ENCODE peak calls at places on chromosomes 12 and 14, in five cellular contexts. One of them, this sample, is unnamed.
A peak's percentile ranks its signal among the peaks of the same experiment; 100 is the strongest.

GRCh38 chr12:114579389-114579788 is 104.6 kb downstream of the TBX3 start:
- DNase-seq in HCT116: no peak
- DNase-seq in hepatocyte: no peak
- DNase-seq in neural progenitor cell: no peak
- DNase-seq in SK-N-SH: no peak
- DNase-seq in this sample: no peak

GRCh38 chr12:56034586-56035332 is 7.0 kb upstream of the RPS26 start:
- DNase-seq in SK-N-SH: no peak
- DNase-seq in neural progenitor cell: no peak
- DNase-seq in hepatocyte: no peak
- DNase-seq in HCT116: no peak
- DNase-seq in this sample: no peak

GRCh38 chr14:79369359-79370332 is 841.7 kb downstream of the DIO2 start:
- DNase-seq in neural progenitor cell: no peak
- DNase-seq in SK-N-SH: peak; percentile 11
- DNase-seq in hepatocyte: peak; percentile 72
- DNase-seq in HCT116: no peak
- DNase-seq in this sample: peak; percentile 56

GRCh38 chr12:110157539-110157938 is 33.4 kb downstream of the IFT81 start:
- DNase-seq in SK-N-SH: no peak
- DNase-seq in neural progenitor cell: no peak
- DNase-seq in hepatocyte: no peak
- DNase-seq in HCT116: no peak
- DNase-seq in this sample: no peak

GRCh38 chr12:52655720-52656124 is 3.7 kb upstream of the KRT2 start:
- DNase-seq in hepatocyte: no peak
- DNase-seq in neural progenitor cell: no peak
- DNase-seq in SK-N-SH: no peak
- DNase-seq in HCT116: peak; percentile 28
- DNase-seq in this sample: no peak

GRCh38 chr14:34199585-34199984 is 248.7 kb upstream of the EGLN3 start:
- DNase-seq in SK-N-SH: no peak
- DNase-seq in neural progenitor cell: no peak
- DNase-seq in HCT116: no peak
- DNase-seq in hepatocyte: no peak
- DNase-seq in this sample: peak; percentile 97

GRCh38 chr12:85803231-85803630 is 33.0 kb downstream of the RASSF9 start:
- DNase-seq in HCT116: no peak
- DNase-seq in SK-N-SH: no peak
- DNase-seq in neural progenitor cell: no peak
- DNase-seq in hepatocyte: no peak
- DNase-seq in this sample: peak; percentile 41

GRCh38 chr12:4866288-4866687 is 43.4 kb upstream of the KCNA1 start:
- DNase-seq in SK-N-SH: no peak
- DNase-seq in neural progenitor cell: no peak
- DNase-seq in HCT116: no peak
- DNase-seq in hepatocyte: peak; percentile 17
- DNase-seq in this sample: no peak

GRCh38 chr14:21880918-21881317 is 207.3 kb upstream of the OR4E1 start:
- DNase-seq in HCT116: no peak
- DNase-seq in hepatocyte: no peak
- DNase-seq in neural progenitor cell: no peak
- DNase-seq in SK-N-SH: no peak
- DNase-seq in this sample: no peak

GRCh38 chr12:67625004-67625403 is 23.5 kb upstream of the DYRK2 start:
- DNase-seq in neural progenitor cell: peak; percentile 20
- DNase-seq in HCT116: no peak
- DNase-seq in SK-N-SH: no peak
- DNase-seq in hepatocyte: no peak
- DNase-seq in this sample: no peak

GRCh38 chr14:67532998-67533753 is at the start of gene PLEKHH1:
- DNase-seq in HCT116: peak; percentile 47
- DNase-seq in SK-N-SH: peak; percentile 91
- DNase-seq in neural progenitor cell: peak; percentile 88
- DNase-seq in hepatocyte: peak; percentile 90
- DNase-seq in this sample: peak; percentile 87

GRCh38 chr14:22151091-22151490 is 437.9 kb downstream of the DAD1 start:
- DNase-seq in hepatocyte: peak; percentile 27
- DNase-seq in SK-N-SH: no peak
- DNase-seq in neural progenitor cell: no peak
- DNase-seq in HCT116: no peak
- DNase-seq in this sample: no peak

GRCh38 chr12:93689076-93689834 is 12.1 kb downstream of the CRADD start:
- DNase-seq in SK-N-SH: no peak
- DNase-seq in HCT116: no peak
- DNase-seq in neural progenitor cell: no peak
- DNase-seq in hepatocyte: peak; percentile 16
- DNase-seq in this sample: no peak

GRCh38 chr14:23623962-23624361 is 12.2 kb upstream of the DHRS2 start:
- DNase-seq in neural progenitor cell: no peak
- DNase-seq in HCT116: no peak
- DNase-seq in SK-N-SH: no peak
- DNase-seq in hepatocyte: no peak
- DNase-seq in this sample: no peak

GRCh38 chr12:45575823-45576448 is 153.6 kb upstream of the ARID2 start:
- DNase-seq in hepatocyte: no peak
- DNase-seq in SK-N-SH: no peak
- DNase-seq in HCT116: no peak
- DNase-seq in neural progenitor cell: no peak
- DNase-seq in this sample: no peak

GRCh38 chr12:47686645-47687240 is 19.1 kb downstream of the RPAP3 start:
- DNase-seq in SK-N-SH: peak; percentile 44
- DNase-seq in hepatocyte: peak; percentile 64
- DNase-seq in neural progenitor cell: peak; percentile 40
- DNase-seq in HCT116: peak; percentile 18
- DNase-seq in this sample: peak; percentile 73

GRCh38 chr14:101004954-101005353 is 101.4 kb upstream of the RTL1 start:
- DNase-seq in SK-N-SH: no peak
- DNase-seq in neural progenitor cell: no peak
- DNase-seq in hepatocyte: peak; percentile 43
- DNase-seq in HCT116: no peak
- DNase-seq in this sample: no peak

GRCh38 chr12:113724703-113725556 is 241.2 kb downstream of the RBM19 start:
- DNase-seq in SK-N-SH: peak; percentile 57
- DNase-seq in neural progenitor cell: no peak
- DNase-seq in hepatocyte: no peak
- DNase-seq in HCT116: no peak
- DNase-seq in this sample: no peak

GRCh38 chr12:24909667-24910066 is 39.2 kb downstream of the BCAT1 start:
- DNase-seq in hepatocyte: peak; percentile 45
- DNase-seq in HCT116: no peak
- DNase-seq in neural progenitor cell: no peak
- DNase-seq in SK-N-SH: no peak
- DNase-seq in this sample: peak; percentile 93

GRCh38 chr14:30874999-30875787 is 834 bp downstream of the COCH start:
- DNase-seq in HCT116: no peak
- DNase-seq in SK-N-SH: no peak
- DNase-seq in hepatocyte: peak; percentile 8
- DNase-seq in neural progenitor cell: peak; percentile 50
- DNase-seq in this sample: peak; percentile 10

GRCh38 chr12:4423528-4424195 is 22.0 kb downstream of the FGF6 start:
- DNase-seq in SK-N-SH: no peak
- DNase-seq in neural progenitor cell: no peak
- DNase-seq in HCT116: no peak
- DNase-seq in hepatocyte: no peak
- DNase-seq in this sample: no peak

GRCh38 chr12:88934163-88934747 is 354.0 kb upstream of the KITLG start:
- DNase-seq in HCT116: peak; percentile 98
- DNase-seq in hepatocyte: peak; percentile 22
- DNase-seq in SK-N-SH: no peak
- DNase-seq in neural progenitor cell: no peak
- DNase-seq in this sample: peak; percentile 78

GRCh38 chr12:94504386-94504785 is 44.7 kb upstream of the CEP83 start:
- DNase-seq in HCT116: no peak
- DNase-seq in hepatocyte: no peak
- DNase-seq in SK-N-SH: no peak
- DNase-seq in neural progenitor cell: no peak
- DNase-seq in this sample: no peak

GRCh38 chr12:80472912-80473500 is 29.0 kb downstream of the PTPRQ start:
- DNase-seq in hepatocyte: peak; percentile 63
- DNase-seq in neural progenitor cell: peak; percentile 61
- DNase-seq in HCT116: peak; percentile 53
- DNase-seq in SK-N-SH: peak; percentile 20
- DNase-seq in this sample: peak; percentile 69

GRCh38 chr12:68962855-68963455 is 30.0 kb upstream of the CPM start:
- DNase-seq in hepatocyte: peak; percentile 17
- DNase-seq in neural progenitor cell: no peak
- DNase-seq in SK-N-SH: no peak
- DNase-seq in HCT116: no peak
- DNase-seq in this sample: peak; percentile 46

GRCh38 chr12:48979602-48980388 is 1.7 kb downstream of the WNT1 start:
- DNase-seq in neural progenitor cell: peak; percentile 56
- DNase-seq in HCT116: no peak
- DNase-seq in hepatocyte: no peak
- DNase-seq in SK-N-SH: no peak
- DNase-seq in this sample: peak; percentile 42

GRCh38 chr12:38222011-38222410 is 94.6 kb upstream of the ALG10B start:
- DNase-seq in SK-N-SH: no peak
- DNase-seq in neural progenitor cell: no peak
- DNase-seq in HCT116: no peak
- DNase-seq in hepatocyte: no peak
- DNase-seq in this sample: no peak

GRCh38 chr12:42691991-42692557 is 102.5 kb upstream of the PRICKLE1 start:
- DNase-seq in SK-N-SH: no peak
- DNase-seq in hepatocyte: no peak
- DNase-seq in neural progenitor cell: no peak
- DNase-seq in HCT116: no peak
- DNase-seq in this sample: no peak

GRCh38 chr12:96892104-96892503 is 15.0 kb upstream of the NEDD1 start:
- DNase-seq in SK-N-SH: no peak
- DNase-seq in hepatocyte: no peak
- DNase-seq in neural progenitor cell: no peak
- DNase-seq in HCT116: no peak
- DNase-seq in this sample: no peak

GRCh38 chr12:124784871-124785572 is 78.6 kb downstream of the SCARB1 start:
- DNase-seq in HCT116: no peak
- DNase-seq in hepatocyte: no peak
- DNase-seq in SK-N-SH: no peak
- DNase-seq in neural progenitor cell: no peak
- DNase-seq in this sample: no peak

GRCh38 chr12:82474798-82475184 is 116.5 kb downstream of the METTL25 start:
- DNase-seq in neural progenitor cell: no peak
- DNase-seq in HCT116: no peak
- DNase-seq in hepatocyte: no peak
- DNase-seq in SK-N-SH: no peak
- DNase-seq in this sample: peak; percentile 20

GRCh38 chr12:68364893-68365725 is 32.9 kb upstream of the MDM1 start:
- DNase-seq in hepatocyte: peak; percentile 88
- DNase-seq in neural progenitor cell: peak; percentile 76
- DNase-seq in SK-N-SH: no peak
- DNase-seq in HCT116: peak; percentile 57
- DNase-seq in this sample: peak; percentile 99

GRCh38 chr14:105411017-105411941 is 8.3 kb upstream of the MTA1 start:
- DNase-seq in SK-N-SH: peak; percentile 95
- DNase-seq in HCT116: no peak
- DNase-seq in neural progenitor cell: peak; percentile 70
- DNase-seq in hepatocyte: peak; percentile 77
- DNase-seq in this sample: peak; percentile 79
- TF ChIP-seq EZH2phosphoT487 in SK-N-SH: no peak
- TF ChIP-seq EZH2phosphoT487 in HCT116: no peak
- TF ChIP-seq EZH2phosphoT487 in neural progenitor cell: peak; percentile 69
- TF ChIP-seq EZH2phosphoT487 in hepatocyte: no peak
- TF ChIP-seq EZH2phosphoT487 in this sample: no peak

DNA sequence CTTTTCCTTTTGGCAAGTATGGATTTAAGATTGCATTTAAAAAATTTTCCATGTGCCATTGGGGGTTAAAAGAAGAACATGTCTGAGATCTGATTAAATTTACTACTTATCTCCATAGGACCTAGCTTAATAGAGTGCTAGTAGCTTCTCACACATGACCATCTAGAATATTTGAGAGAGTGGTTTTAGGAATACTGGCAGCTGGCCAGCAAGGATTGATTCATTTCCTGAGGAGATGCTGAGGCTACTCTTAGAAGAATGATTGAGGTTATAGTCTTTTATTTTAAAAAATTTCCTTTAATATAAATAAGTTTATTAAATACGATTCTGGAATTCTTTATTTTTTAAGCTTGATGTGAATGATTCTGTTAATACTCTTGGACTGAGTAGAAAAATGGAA is 56.2 kb downstream of the MIPOL1 start:
- DNase-seq in neural progenitor cell: no peak
- DNase-seq in HCT116: no peak
- DNase-seq in SK-N-SH: no peak
- DNase-seq in hepatocyte: no peak
- DNase-seq in this sample: peak; percentile 78
- TF ChIP-seq EZH2phosphoT487 in neural progenitor cell: no peak
- TF ChIP-seq EZH2phosphoT487 in HCT116: no peak
- TF ChIP-seq EZH2phosphoT487 in SK-N-SH: no peak
- TF ChIP-seq EZH2phosphoT487 in hepatocyte: no peak
- TF ChIP-seq EZH2phosphoT487 in this sample: no peak

DNA sequence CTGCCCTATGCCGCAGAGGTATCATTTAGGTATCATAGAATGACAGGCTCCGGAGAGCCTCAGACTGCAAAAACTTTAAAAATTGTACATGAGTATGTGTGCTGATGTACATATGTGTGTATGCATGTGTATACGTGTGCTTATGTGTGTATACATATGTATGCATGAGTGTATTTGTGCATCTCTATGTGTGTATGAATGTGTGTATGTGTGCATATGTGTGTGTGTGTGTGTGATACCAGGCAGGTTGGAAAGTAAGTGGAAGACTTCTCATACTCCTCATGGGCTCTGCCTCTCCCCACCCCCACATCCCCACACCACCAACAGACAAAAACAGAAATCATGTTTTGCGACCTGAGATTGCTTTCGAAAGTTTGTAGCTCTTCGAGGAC is 621 bp upstream of the TMEM117 start:
- DNase-seq in HCT116: no peak
- DNase-seq in neural progenitor cell: no peak
- DNase-seq in SK-N-SH: no peak
- DNase-seq in hepatocyte: no peak
- DNase-seq in this sample: no peak
- TF ChIP-seq EZH2phosphoT487 in HCT116: no peak
- TF ChIP-seq EZH2phosphoT487 in neural progenitor cell: no peak
- TF ChIP-seq EZH2phosphoT487 in SK-N-SH: no peak
- TF ChIP-seq EZH2phosphoT487 in hepatocyte: no peak
- TF ChIP-seq EZH2phosphoT487 in this sample: no peak

DNA sequence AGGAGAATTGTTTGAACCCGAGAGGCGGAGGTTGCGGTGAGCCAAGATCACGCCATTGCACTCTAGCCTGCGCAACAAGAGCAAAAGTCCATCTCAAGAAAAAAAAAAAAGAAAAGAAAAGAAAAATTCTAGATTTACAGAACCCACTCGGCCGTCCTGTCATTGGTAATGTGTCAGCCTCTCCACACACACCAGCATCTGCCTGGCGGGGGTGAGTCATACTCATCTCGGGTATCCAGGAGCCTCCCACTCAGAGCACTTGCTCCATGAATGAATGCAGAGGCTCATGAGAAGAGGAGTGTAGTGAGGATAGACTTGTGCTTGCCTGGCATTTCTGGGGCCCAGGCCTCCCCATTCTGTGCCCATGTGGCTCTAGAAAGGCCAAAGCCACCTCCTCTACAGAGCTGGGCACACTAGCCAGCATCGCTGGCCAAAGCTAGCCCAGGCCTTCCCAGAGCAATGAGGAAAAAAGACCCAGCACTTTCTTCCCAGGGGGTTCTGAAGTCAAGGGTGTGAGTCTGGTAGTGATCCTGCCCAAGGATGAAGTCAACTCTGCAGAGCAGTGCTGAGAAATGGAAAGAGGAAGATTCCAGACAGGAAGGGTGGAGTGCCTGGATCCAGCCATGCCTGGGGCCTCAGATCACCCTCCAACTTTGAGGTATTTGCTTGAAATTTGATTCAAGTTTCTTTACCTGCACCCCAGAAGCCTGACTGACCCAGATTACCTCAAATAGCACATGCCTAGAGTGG is 31.2 kb upstream of the KLC1 start:
- DNase-seq in neural progenitor cell: no peak
- DNase-seq in SK-N-SH: no peak
- DNase-seq in HCT116: peak; percentile 26
- DNase-seq in hepatocyte: peak; percentile 36
- DNase-seq in this sample: peak; percentile 97
- TF ChIP-seq EZH2phosphoT487 in neural progenitor cell: no peak
- TF ChIP-seq EZH2phosphoT487 in SK-N-SH: no peak
- TF ChIP-seq EZH2phosphoT487 in HCT116: no peak
- TF ChIP-seq EZH2phosphoT487 in hepatocyte: no peak
- TF ChIP-seq EZH2phosphoT487 in this sample: no peak

This sample was measured in GM23248.